ENCODE peak calls at places on chromosomes 4 and X, in four cellular contexts. H is tibial nerve, O is H1, Q is stomach. K is an unnamed sample.

GRCh38 chr4:154608555-154609252 is 3.8 kb downstream of the FGG start:
- DNase-seq in Q (no peak), H (no peak), O (no peak), K (no peak)

GRCh38 chr4:167000141-167000852 is 234.0 kb downstream of the SPOCK3 start:
- DNase-seq in H (no peak), Q (no peak), O (no peak), K (no peak)

GRCh38 chr4:79325864-79326328 is at the start of gene NAA11:
- DNase-seq in Q (no peak), O (no peak), H (no peak), K (peak; percentile 20)

GRCh38 chr4:337932-338758 is 531 bp downstream of the ZNF141 start:
- DNase-seq in Q (peak; percentile 40), H (peak; percentile 15), O (no peak), K (peak; percentile 38)

GRCh38 chr4:88900432-88900831 is 156.6 kb downstream of the FAM13A start:
- DNase-seq in Q (no peak), H (no peak), O (no peak), K (no peak)

GRCh38 chr4:163607292-163607691 is 112.8 kb downstream of the TMA16 start:
- DNase-seq in O (no peak), Q (no peak), H (no peak), K (no peak)

GRCh38 chr4:79551555-79551954 is 143.5 kb upstream of the GK2 start:
- DNase-seq in Q (no peak), O (no peak), H (no peak), K (no peak)

GRCh38 chr4:183988874-183989273 is 83.8 kb downstream of the STOX2 start:
- DNase-seq in Q (no peak), O (no peak), H (no peak), K (no peak)

GRCh38 chrX:119686087-119686639 is 6.8 kb downstream of the SEPTIN6 start:
- DNase-seq in O (no peak), H (no peak), Q (no peak), K (no peak)

GRCh38 chr4:6383929-6384328 is 88.5 kb downstream of the PPP2R2C start:
- DNase-seq in H (no peak), O (no peak), Q (no peak), K (no peak)

GRCh38 chr4:89125901-89126435 is 14.6 kb downstream of the TIGD2 start:
- DNase-seq in H (no peak), Q (no peak), O (no peak), K (no peak)

GRCh38 chr4:76709454-76709853 is 188.5 kb downstream of the SOWAHB start:
- DNase-seq in H (no peak), O (no peak), Q (no peak), K (no peak)

GRCh38 chr4:74018771-74019170 is 19.7 kb downstream of the CXCL3 start:
- DNase-seq in H (no peak), Q (no peak), O (no peak), K (no peak)

DNA sequence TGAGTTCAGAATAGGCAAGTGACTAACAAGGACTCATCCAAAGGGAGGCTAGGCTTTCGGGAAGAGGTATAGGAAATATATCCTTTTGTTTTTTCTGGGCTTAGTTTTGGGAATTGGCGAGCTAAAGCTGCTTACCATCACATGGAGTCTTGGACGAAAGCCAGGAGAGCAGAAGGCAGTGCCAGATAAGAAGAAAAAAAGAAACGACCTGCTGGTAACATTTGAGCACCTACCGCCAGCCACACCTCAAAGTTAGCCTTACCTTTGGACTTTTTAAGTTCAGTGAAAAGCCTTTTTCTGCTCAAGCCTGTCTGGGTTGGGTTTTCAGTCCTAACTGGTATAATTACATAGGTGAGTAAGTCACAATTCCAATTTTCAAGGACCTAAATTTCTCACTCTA is 85.1 kb upstream of the LCORL start:
- DNase-seq in Q (peak; percentile 62), O (no peak), H (no peak), K (no peak)
- TF ChIP-seq EP300 in Q (no peak), O (no peak), H (no peak), K (no peak)

GRCh38 chr4:3442959-3443749 is 1.4 kb downstream of the HGFAC start:
- DNase-seq in H (no peak), O (no peak), Q (peak; percentile 52), K (peak; percentile 93)

GRCh38 chr4:3441501-3442459 is at the start of gene HGFAC:
- DNase-seq in Q (no peak), H (no peak), O (no peak), K (peak; percentile 74)

GRCh38 chr4:3440979-3441500 is 728 bp upstream of the HGFAC start:
- DNase-seq in H (no peak), O (no peak), Q (no peak), K (peak; percentile 70)

GRCh38 chr4:3443750-3444309 is 2.1 kb downstream of the HGFAC start:
- DNase-seq in H (no peak), Q (no peak), O (no peak), K (no peak)

DNA sequence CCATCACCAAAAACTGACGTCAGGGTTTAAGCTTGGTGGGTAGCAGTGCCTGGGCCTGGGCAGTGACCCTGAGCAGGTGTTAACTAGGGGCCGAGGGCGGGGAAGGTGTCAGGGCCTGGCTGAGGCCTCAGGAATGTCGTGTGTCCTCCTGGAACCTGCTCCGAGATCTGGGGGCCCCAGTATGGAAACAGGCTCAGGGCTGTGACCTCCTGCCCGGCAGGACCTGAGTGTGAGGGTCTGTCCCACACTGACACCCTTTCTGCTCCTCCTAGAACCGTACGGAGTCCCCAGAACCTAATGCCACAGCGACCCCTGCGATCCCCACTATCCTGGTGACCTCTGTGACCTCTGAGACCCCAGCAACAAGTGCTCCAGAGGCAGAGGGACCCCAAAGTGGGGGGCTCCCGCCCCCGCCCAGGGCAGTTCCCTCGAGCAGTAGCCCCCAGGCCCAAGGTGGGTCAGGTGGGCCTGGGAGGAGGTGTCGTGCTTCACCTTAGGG is 741 bp downstream of the HGFAC start:
- DNase-seq in H (no peak), Q (no peak), O (no peak), K (no peak)
- TF ChIP-seq EP300 in H (no peak), Q (no peak), O (no peak), K (no peak)

DNA sequence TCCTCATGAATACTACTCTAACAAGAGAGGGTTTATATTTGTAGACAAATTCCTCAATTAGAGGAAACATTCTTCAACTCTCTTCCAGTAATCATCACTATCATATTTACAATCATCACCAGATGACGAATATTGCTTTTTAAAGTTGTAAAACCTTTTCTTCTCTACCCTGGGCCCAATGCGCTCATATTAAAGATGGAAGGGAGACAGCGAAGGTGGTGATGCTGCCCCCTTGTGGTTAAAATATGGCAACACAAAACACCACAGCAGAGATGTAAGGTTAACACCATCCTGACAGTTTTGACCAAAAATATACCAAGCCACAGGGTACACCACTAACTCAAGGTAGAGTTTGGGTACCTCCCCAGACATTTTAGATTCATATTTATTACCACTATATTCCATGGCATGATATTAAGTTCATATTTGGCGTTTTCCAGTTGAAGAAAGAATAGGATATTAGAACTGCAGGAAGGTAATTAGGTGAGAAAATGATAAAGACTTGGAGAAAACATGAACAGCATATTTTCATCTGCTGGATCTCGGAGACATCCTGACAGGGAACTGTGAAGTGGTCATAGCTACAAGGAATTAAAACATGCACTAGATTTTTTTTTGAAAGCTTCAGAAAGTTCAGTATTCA is 72.8 kb downstream of the SLC9A7 start:
- DNase-seq in Q (no peak), O (no peak), H (peak; percentile 13), K (no peak)
- TF ChIP-seq EP300 in Q (no peak), O (no peak), H (no peak), K (no peak)

DNA sequence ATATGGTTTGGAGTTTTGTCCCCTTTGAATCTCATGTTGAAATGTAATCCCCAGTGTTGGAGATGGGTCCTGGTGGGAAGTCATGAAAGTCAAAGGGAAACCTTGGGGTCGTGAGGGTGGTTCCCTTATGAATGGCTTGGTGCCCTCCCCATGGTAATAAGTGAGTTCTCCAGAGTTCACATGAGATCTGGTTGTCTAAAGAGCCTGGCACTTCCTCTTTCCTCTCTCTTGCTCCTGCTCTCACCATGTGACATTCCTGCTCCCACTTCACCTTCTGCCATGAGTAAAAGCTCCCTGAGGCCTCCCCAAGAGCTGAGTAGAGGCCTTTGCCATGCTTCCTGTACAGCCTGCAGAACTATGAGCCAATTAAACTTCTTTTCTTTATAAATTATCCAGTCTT is 5.5 kb upstream of the IL15 start:
- DNase-seq in O (no peak), Q (no peak), H (no peak), K (no peak)
- TF ChIP-seq EP300 in O (no peak), Q (no peak), H (no peak), K (no peak)

GRCh38 chr4:156293657-156294297 is 340.1 kb upstream of the CTSO start:
- DNase-seq in Q (no peak), H (no peak), O (no peak), K (no peak)

GRCh38 chr4:156295676-156296075 is 342.0 kb upstream of the CTSO start:
- DNase-seq in Q (no peak), O (no peak), H (no peak), K (no peak)

GRCh38 chr4:156303708-156304107 is 350.0 kb upstream of the CTSO start:
- DNase-seq in Q (no peak), O (no peak), H (no peak), K (no peak)

GRCh38 chr4:156294577-156294976 is 340.9 kb upstream of the CTSO start:
- DNase-seq in H (no peak), O (peak; percentile 13), Q (no peak), K (peak; percentile 21)

GRCh38 chr4:156298230-156298629 is 344.6 kb upstream of the CTSO start:
- DNase-seq in O (no peak), Q (no peak), H (no peak), K (no peak)
- TF ChIP-seq EP300 in O (no peak), Q (no peak), H (no peak), K (no peak)

GRCh38 chr4:153222162-153222789 is 18.0 kb downstream of the TRIM2 start:
- DNase-seq in Q (peak; percentile 64), H (peak; percentile 20), O (no peak), K (peak; percentile 32)
- TF ChIP-seq EP300 in Q (no peak), H (no peak), O (no peak), K (no peak)

DNA sequence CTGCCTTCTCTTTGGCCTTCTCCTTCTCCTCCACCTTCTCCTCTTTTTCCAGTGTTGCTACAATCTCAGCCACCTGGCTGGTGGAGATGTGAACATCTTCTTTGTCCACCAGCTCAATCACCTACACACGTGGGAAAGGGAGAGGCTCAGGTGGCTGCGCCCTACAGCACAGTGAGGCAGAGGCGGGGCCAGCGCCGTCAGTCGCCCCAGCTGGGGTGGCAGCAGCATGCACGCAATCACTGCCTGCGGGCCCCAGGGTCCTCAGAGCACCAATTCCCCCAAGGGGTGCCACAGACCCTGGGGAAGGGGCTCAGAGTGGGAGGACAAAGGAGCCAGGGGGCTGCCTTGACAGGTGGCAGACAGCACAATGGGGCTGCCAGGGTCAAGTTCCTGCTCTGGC is 21.4 kb downstream of the FGFR3 start:
- DNase-seq in H (no peak), Q (no peak), O (no peak), K (no peak)
- TF ChIP-seq EP300 in H (no peak), Q (no peak), O (no peak), K (no peak)

K was measured in upper lobe of left lung.